ENCODE peak calls at places on chromosomes 16 and 17, in five cellular contexts. One of them, this sample, is unnamed.

GRCh38 chr17:51006601-51007000 is 114.1 kb downstream of the SPAG9 start:
- DNase-seq in HEK293T: no peak
- DNase-seq in NT2/D1: no peak
- DNase-seq in GM12878: no peak
- DNase-seq in H1: no peak
- DNase-seq in this sample: no peak

GRCh38 chr17:3888343-3889171 is 4.3 kb downstream of the CAMKK1 start:
- DNase-seq in HEK293T: peak
- DNase-seq in NT2/D1: no peak
- DNase-seq in GM12878: no peak
- DNase-seq in H1: peak
- DNase-seq in this sample: no peak

GRCh38 chr17:33905338-33905800 is 349.7 kb upstream of the CCL2 start:
- DNase-seq in HEK293T: no peak
- DNase-seq in NT2/D1: no peak
- DNase-seq in GM12878: no peak
- DNase-seq in H1: no peak
- DNase-seq in this sample: no peak

GRCh38 chr17:50149425-50150353 is 788 bp downstream of the PPP1R9B start:
- DNase-seq in HEK293T: peak
- DNase-seq in NT2/D1: no peak
- DNase-seq in GM12878: no peak
- DNase-seq in H1: no peak
- DNase-seq in this sample: no peak

GRCh38 chr17:81508639-81509047 is 4.0 kb downstream of the ACTG1 start:
- DNase-seq in HEK293T: no peak
- DNase-seq in NT2/D1: no peak
- DNase-seq in GM12878: no peak
- DNase-seq in H1: no peak
- DNase-seq in this sample: peak

GRCh38 chr16:89672177-89672941 is 14.1 kb upstream of the CDK10 start:
- DNase-seq in HEK293T: no peak
- DNase-seq in NT2/D1: no peak
- DNase-seq in GM12878: no peak
- DNase-seq in H1: no peak
- DNase-seq in this sample: no peak

GRCh38 chr16:14196011-14196410 is 124.9 kb downstream of the MRTFB start:
- DNase-seq in HEK293T: no peak
- DNase-seq in NT2/D1: no peak
- DNase-seq in GM12878: no peak
- DNase-seq in H1: no peak
- DNase-seq in this sample: no peak

GRCh38 chr17:82202981-82203380 is 9.7 kb downstream of the CCDC57 start:
- DNase-seq in HEK293T: no peak
- DNase-seq in NT2/D1: no peak
- DNase-seq in GM12878: no peak
- DNase-seq in H1: no peak
- DNase-seq in this sample: no peak

GRCh38 chr17:77049440-77049839 is 91.3 kb upstream of the SEC14L1 start:
- DNase-seq in HEK293T: no peak
- DNase-seq in NT2/D1: no peak
- DNase-seq in GM12878: no peak
- DNase-seq in H1: no peak
- DNase-seq in this sample: no peak

GRCh38 chr17:42363767-42364585 is 24.3 kb downstream of the STAT3 start:
- DNase-seq in HEK293T: no peak
- DNase-seq in NT2/D1: no peak
- DNase-seq in GM12878: no peak
- DNase-seq in H1: no peak
- DNase-seq in this sample: no peak

GRCh38 chr16:88473666-88474534 is 20.8 kb downstream of the ZFPM1 start:
- DNase-seq in HEK293T: no peak
- DNase-seq in NT2/D1: no peak
- DNase-seq in GM12878: no peak
- DNase-seq in H1: no peak
- DNase-seq in this sample: no peak

GRCh38 chr16:56355786-56356275 is 69.5 kb downstream of the AMFR start:
- DNase-seq in HEK293T: no peak
- DNase-seq in NT2/D1: no peak
- DNase-seq in GM12878: no peak
- DNase-seq in H1: no peak
- DNase-seq in this sample: no peak

GRCh38 chr17:49572806-49573420 is 2.8 kb upstream of the NXPH3 start:
- DNase-seq in HEK293T: no peak
- DNase-seq in NT2/D1: no peak
- DNase-seq in GM12878: no peak
- DNase-seq in H1: no peak
- DNase-seq in this sample: no peak

GRCh38 chr16:68736561-68736960 is 531 bp upstream of the CDH1 start:
- DNase-seq in HEK293T: no peak
- DNase-seq in NT2/D1: no peak
- DNase-seq in GM12878: no peak
- DNase-seq in H1: no peak
- DNase-seq in this sample: no peak

GRCh38 chr17:50276588-50277356 is 2.5 kb downstream of the TMEM92 start:
- DNase-seq in HEK293T: no peak
- DNase-seq in NT2/D1: no peak
- DNase-seq in GM12878: no peak
- DNase-seq in H1: no peak
- DNase-seq in this sample: peak

GRCh38 chr17:29866746-29867404 is 63.2 kb downstream of the SSH2 start:
- DNase-seq in HEK293T: no peak
- DNase-seq in NT2/D1: no peak
- DNase-seq in GM12878: no peak
- DNase-seq in H1: no peak
- DNase-seq in this sample: no peak

GRCh38 chr17:47404006-47404405 is 80.3 kb downstream of the EFCAB13 start:
- DNase-seq in HEK293T: no peak
- DNase-seq in NT2/D1: no peak
- DNase-seq in GM12878: no peak
- DNase-seq in H1: no peak
- DNase-seq in this sample: no peak

GRCh38 chr16:55501549-55502322 is 7.1 kb upstream of the LPCAT2 start:
- DNase-seq in HEK293T: peak
- DNase-seq in NT2/D1: no peak
- DNase-seq in GM12878: no peak
- DNase-seq in H1: peak
- DNase-seq in this sample: no peak

GRCh38 chr16:2186064-2186463 is 10.3 kb downstream of the CASKIN1 start:
- DNase-seq in HEK293T: no peak
- DNase-seq in NT2/D1: no peak
- DNase-seq in GM12878: no peak
- DNase-seq in H1: no peak
- DNase-seq in this sample: no peak

GRCh38 chr17:887842-888214 is 91.7 kb downstream of the NXN start:
- DNase-seq in HEK293T: no peak
- DNase-seq in NT2/D1: no peak
- DNase-seq in GM12878: no peak
- DNase-seq in H1: no peak
- DNase-seq in this sample: no peak

GRCh38 chr17:64262422-64263260 is at the start of gene TEX2:
- DNase-seq in HEK293T: peak
- DNase-seq in NT2/D1: no peak
- DNase-seq in GM12878: no peak
- DNase-seq in H1: peak
- DNase-seq in this sample: peak

GRCh38 chr16:89143201-89143741 is 28.3 kb upstream of the CDH15 start:
- DNase-seq in HEK293T: no peak
- DNase-seq in NT2/D1: no peak
- DNase-seq in GM12878: no peak
- DNase-seq in H1: no peak
- DNase-seq in this sample: no peak

GRCh38 chr17:69055334-69055733 is 5.4 kb downstream of the ABCA9 start:
- DNase-seq in HEK293T: no peak
- DNase-seq in NT2/D1: no peak
- DNase-seq in GM12878: no peak
- DNase-seq in H1: no peak
- DNase-seq in this sample: no peak

GRCh38 chr17:81412490-81413093 is 17.3 kb downstream of the BAHCC1 start:
- DNase-seq in HEK293T: no peak
- DNase-seq in NT2/D1: no peak
- DNase-seq in GM12878: no peak
- DNase-seq in H1: no peak
- DNase-seq in this sample: no peak

GRCh38 chr16:4384497-4384896 is 12.8 kb downstream of the VASN start:
- DNase-seq in HEK293T: no peak
- DNase-seq in NT2/D1: no peak
- DNase-seq in GM12878: no peak
- DNase-seq in H1: no peak
- DNase-seq in this sample: no peak

GRCh38 chr16:56231-56927 is 2.8 kb downstream of the SNRNP25 start:
- DNase-seq in HEK293T: no peak
- DNase-seq in NT2/D1: no peak
- DNase-seq in GM12878: no peak
- DNase-seq in H1: no peak
- DNase-seq in this sample: no peak

GRCh38 chr17:82863941-82864720 is 24.3 kb upstream of the ZNF750 start:
- DNase-seq in HEK293T: no peak
- DNase-seq in NT2/D1: no peak
- DNase-seq in GM12878: peak
- DNase-seq in H1: no peak
- DNase-seq in this sample: no peak

GRCh38 chr17:9465216-9465921 is 110.3 kb downstream of the STX8 start:
- DNase-seq in HEK293T: no peak
- DNase-seq in NT2/D1: no peak
- DNase-seq in GM12878: no peak
- DNase-seq in H1: no peak
- DNase-seq in this sample: no peak

GRCh38 chr17:27453466-27453865 is 2.8 kb upstream of the KSR1 start:
- DNase-seq in HEK293T: no peak
- DNase-seq in NT2/D1: no peak
- DNase-seq in GM12878: no peak
- DNase-seq in H1: no peak
- DNase-seq in this sample: no peak

GRCh38 chr17:82566129-82566995 is 46.8 kb downstream of the FOXK2 start:
- DNase-seq in HEK293T: no peak
- DNase-seq in NT2/D1: no peak
- DNase-seq in GM12878: no peak
- DNase-seq in H1: no peak
- DNase-seq in this sample: no peak

GRCh38 chr17:48570325-48571023 is 7.7 kb downstream of the HOXB4 start:
- DNase-seq in HEK293T: no peak
- DNase-seq in NT2/D1: no peak
- DNase-seq in GM12878: no peak
- DNase-seq in H1: no peak
- DNase-seq in this sample: no peak

GRCh38 chr16:73192227-73192894 is 144.4 kb upstream of the ZFHX3 start:
- DNase-seq in HEK293T: no peak
- DNase-seq in NT2/D1: no peak
- DNase-seq in GM12878: no peak
- DNase-seq in H1: no peak
- DNase-seq in this sample: no peak

GRCh38 chr16:49350265-49351103 is 23.1 kb upstream of the C16orf78 start:
- DNase-seq in HEK293T: peak
- DNase-seq in NT2/D1: peak
- DNase-seq in GM12878: no peak
- DNase-seq in H1: peak
- DNase-seq in this sample: peak

DNA sequence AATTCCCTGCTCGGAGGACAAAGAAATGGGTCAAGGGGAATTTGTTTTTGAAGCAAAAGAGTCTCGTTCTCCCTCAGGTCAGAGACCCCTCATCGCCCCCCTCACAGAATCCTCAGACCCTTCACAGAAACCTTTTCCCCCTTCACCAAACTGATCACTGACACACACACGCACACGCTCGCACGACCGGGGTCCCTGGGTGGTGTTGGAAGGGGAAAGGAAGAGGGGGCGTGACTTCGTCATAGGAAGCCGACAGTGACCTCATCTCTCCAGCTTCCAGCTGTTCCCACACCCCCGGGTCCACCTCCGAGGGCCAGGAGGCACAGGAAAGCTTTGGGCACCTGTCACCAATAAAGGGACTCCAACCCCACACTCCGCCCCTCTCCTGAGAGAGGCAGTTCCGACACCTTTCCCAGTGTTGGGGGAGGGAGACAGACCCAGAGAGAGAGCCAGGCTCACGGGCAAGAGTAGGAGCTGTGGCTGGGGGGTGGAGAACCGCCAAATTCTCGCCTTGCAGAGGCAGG is 1.2 kb downstream of the ASGR1 start:
- DNase-seq in HEK293T: no peak
- DNase-seq in NT2/D1: no peak
- DNase-seq in GM12878: no peak
- DNase-seq in H1: peak
- DNase-seq in this sample: peak
- TF ChIP-seq SUZ12 in HEK293T: no peak
- TF ChIP-seq SUZ12 in NT2/D1: no peak
- TF ChIP-seq SUZ12 in GM12878: no peak
- TF ChIP-seq SUZ12 in H1: no peak
- TF ChIP-seq SUZ12 in this sample: no peak

GRCh38 chr16:57759131-57759530 is 23.6 kb downstream of the KATNB1 start:
- DNase-seq in HEK293T: no peak
- DNase-seq in NT2/D1: no peak
- DNase-seq in GM12878: no peak
- DNase-seq in H1: peak
- DNase-seq in this sample: no peak
- TF ChIP-seq SUZ12 in HEK293T: no peak
- TF ChIP-seq SUZ12 in NT2/D1: no peak
- TF ChIP-seq SUZ12 in GM12878: no peak
- TF ChIP-seq SUZ12 in H1: no peak
- TF ChIP-seq SUZ12 in this sample: no peak

GRCh38 chr16:85436636-85437160 is 176.4 kb upstream of the GSE1 start:
- DNase-seq in HEK293T: no peak
- DNase-seq in NT2/D1: peak
- DNase-seq in GM12878: no peak
- DNase-seq in H1: peak
- DNase-seq in this sample: no peak
- TF ChIP-seq SUZ12 in HEK293T: no peak
- TF ChIP-seq SUZ12 in NT2/D1: no peak
- TF ChIP-seq SUZ12 in GM12878: no peak
- TF ChIP-seq SUZ12 in H1: no peak
- TF ChIP-seq SUZ12 in this sample: no peak

GRCh38 chr17:71085238-71086033 is 916.1 kb downstream of the KCNJ2 start:
- DNase-seq in HEK293T: peak
- DNase-seq in NT2/D1: peak
- DNase-seq in GM12878: no peak
- DNase-seq in H1: peak
- DNase-seq in this sample: peak
- TF ChIP-seq SUZ12 in HEK293T: no peak
- TF ChIP-seq SUZ12 in NT2/D1: no peak
- TF ChIP-seq SUZ12 in GM12878: no peak
- TF ChIP-seq SUZ12 in H1: no peak
- TF ChIP-seq SUZ12 in this sample: no peak

GRCh38 chr17:75892556-75893224 is 4.1 kb downstream of the TRIM65 start:
- DNase-seq in HEK293T: no peak
- DNase-seq in NT2/D1: no peak
- DNase-seq in GM12878: no peak
- DNase-seq in H1: no peak
- DNase-seq in this sample: peak
- TF ChIP-seq SUZ12 in HEK293T: no peak
- TF ChIP-seq SUZ12 in NT2/D1: no peak
- TF ChIP-seq SUZ12 in GM12878: no peak
- TF ChIP-seq SUZ12 in H1: no peak
- TF ChIP-seq SUZ12 in this sample: no peak